ENCODE peak calls at places on chromosomes 16 and 17, in four cellular contexts. Q is IMR-90, J is neuronal stem cell, Y is mesenchymal stem cell. R is an unnamed sample.

GRCh38 chr17:18257268-18257681 is 1.3 kb downstream of the FLII start:
- DNase-seq in Q (no peak), J (no peak), Y (no peak), R (no peak)

GRCh38 chr16:27251561-27252205 is 16.9 kb downstream of the NSMCE1 start:
- DNase-seq in Q (no peak), J (no peak), Y (no peak), R (no peak)

GRCh38 chr16:46482895-46483294 is 138.3 kb downstream of the SHCBP1 start:
- DNase-seq in Q (no peak), J (no peak), Y (no peak), R (no peak)

GRCh38 chr16:46690281-46691178 is 1.1 kb downstream of the ORC6 start:
- DNase-seq in Q (peak), J (no peak), Y (peak), R (no peak)

GRCh38 chr17:795721-796120 is 13.6 kb downstream of the MRM3 start:
- DNase-seq in Q (no peak), J (no peak), Y (no peak), R (no peak)

GRCh38 chr17:33777674-33778073 is 477.4 kb upstream of the CCL2 start:
- DNase-seq in Q (no peak), J (no peak), Y (no peak), R (no peak)

GRCh38 chr17:71110326-71110725 is 941.0 kb downstream of the KCNJ2 start:
- DNase-seq in Q (no peak), J (no peak), Y (peak), R (no peak)

GRCh38 chr16:70746708-70747424 is 54.1 kb downstream of the VAC14 start:
- DNase-seq in Q (peak), J (no peak), Y (peak), R (peak)

DNA sequence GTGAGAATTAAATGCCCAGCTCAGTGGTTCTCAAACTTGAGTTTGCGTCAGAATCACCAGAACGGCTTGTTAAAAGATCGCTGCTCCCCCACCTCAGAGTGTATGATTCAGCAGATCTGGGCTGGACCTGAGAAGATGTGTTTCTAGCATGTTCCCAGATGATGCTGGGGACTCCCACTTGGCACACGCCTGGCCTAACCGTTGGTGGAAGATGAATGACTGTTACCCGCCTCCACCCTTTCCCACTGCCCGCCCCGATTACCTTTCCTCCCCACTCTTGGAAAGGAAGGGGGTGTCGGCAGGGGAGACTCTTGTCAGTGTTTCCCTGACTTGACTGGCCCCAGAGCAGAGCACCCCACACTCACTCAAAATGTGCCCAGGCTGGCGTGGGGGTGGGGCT is 29.2 kb upstream of the ABCC3 start:
- DNase-seq in Q (no peak), J (no peak), Y (no peak), R (no peak)
- H4K91ac ChIP-seq in Q (no peak), J (no peak), Y (no peak), R (no peak)

DNA sequence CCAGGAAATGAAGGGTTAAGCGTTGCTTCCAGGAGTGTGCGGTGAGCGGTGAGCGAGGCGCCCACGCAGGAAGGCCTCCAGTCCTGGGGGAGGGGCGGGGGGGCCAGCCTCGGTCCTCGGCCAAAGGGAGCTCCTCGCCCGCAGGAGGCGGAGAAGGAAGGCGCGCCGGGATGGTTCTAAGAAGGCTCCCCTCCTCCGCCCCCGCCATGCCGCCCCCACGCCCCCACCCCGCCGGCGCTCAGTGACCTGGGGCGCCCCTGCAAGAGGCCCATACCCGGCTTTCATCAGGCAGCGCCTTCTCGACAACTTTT is 2.2 kb downstream of the RBFOX3 start:
- DNase-seq in Q (no peak), J (no peak), Y (no peak), R (no peak)
- H3K23ac ChIP-seq in Q (no peak), J (peak), Y (no peak), R (no peak)

GRCh38 chr17:36741019-36741902 is 139.9 kb downstream of the MRM1 start:
- DNase-seq in Q (no peak), J (no peak), Y (no peak), R (no peak)
- H4K91ac ChIP-seq in Q (no peak), J (peak), Y (no peak), R (no peak)

DNA sequence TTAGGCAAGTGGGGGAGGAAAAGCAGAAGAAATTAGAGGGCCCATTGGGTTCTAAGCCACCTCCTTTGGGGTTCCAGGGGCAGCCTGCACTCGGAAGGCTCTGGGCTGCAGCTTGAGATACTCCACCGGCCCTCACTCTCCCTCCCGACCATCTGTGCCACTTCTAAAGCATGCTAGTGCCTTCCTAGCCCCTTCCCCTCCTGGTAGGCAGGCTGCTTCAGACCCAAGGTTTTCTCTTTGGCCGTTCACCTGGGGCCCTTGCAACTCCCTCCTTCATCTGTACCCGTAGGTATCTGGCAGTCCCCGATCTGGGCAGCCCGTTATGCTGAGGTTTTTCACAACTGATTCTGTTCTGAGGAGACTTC is 98.5 kb downstream of the RAB11FIP4 start:
- DNase-seq in Q (no peak), J (no peak), Y (no peak), R (no peak)
- H3K23ac ChIP-seq in Q (no peak), J (no peak), Y (no peak), R (no peak)

GRCh38 chr17:28598799-28599310 is at the start of gene SPAG5:
- DNase-seq in Q (peak), J (peak), Y (peak), R (peak)
- H4K91ac ChIP-seq in Q (peak), J (no peak), Y (peak), R (peak)

DNA sequence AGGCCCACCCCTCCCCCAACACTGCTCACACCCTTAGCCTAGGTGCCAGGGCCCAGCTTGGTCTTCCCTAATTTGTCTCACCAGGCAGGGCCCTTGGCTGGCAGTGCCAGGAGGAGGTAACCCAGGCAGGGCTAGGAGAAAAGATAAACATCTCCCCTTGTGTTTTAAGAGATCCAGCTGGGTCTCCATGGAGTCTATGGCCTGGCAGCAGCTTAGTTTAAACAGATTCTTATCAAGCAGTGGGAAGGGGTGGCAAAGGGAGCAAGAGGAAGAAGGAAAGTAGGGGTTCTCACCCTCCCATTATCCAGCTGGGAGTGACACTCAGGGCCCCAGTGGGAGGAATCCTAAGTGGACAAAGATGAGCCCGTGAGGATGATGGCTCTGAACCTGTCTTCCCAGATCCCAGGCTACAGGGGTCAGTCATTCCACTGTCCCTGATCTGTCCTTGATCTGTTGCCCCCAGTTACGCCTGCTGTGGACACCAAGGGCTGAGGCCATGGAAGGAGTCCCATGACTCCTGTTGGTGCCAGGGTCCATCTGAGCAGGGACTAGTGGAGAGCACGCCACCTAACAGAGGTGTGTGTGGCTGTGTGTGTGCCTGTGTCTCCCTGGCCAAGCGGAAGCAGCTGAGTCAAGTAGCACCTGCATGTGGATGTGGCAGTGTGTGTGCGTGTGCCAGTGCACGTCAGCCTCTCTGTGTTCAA is 47.4 kb upstream of the MEIOC start:
- DNase-seq in Q (no peak), J (no peak), Y (no peak), R (peak)
- H3K23ac ChIP-seq in Q (peak), J (no peak), Y (no peak), R (peak)

GRCh38 chr16:68399456-68399855 is 48.9 kb downstream of the SMPD3 start:
- DNase-seq in Q (peak), J (no peak), Y (no peak), R (no peak)
- H4K91ac ChIP-seq in Q (no peak), J (no peak), Y (no peak), R (no peak)

DNA sequence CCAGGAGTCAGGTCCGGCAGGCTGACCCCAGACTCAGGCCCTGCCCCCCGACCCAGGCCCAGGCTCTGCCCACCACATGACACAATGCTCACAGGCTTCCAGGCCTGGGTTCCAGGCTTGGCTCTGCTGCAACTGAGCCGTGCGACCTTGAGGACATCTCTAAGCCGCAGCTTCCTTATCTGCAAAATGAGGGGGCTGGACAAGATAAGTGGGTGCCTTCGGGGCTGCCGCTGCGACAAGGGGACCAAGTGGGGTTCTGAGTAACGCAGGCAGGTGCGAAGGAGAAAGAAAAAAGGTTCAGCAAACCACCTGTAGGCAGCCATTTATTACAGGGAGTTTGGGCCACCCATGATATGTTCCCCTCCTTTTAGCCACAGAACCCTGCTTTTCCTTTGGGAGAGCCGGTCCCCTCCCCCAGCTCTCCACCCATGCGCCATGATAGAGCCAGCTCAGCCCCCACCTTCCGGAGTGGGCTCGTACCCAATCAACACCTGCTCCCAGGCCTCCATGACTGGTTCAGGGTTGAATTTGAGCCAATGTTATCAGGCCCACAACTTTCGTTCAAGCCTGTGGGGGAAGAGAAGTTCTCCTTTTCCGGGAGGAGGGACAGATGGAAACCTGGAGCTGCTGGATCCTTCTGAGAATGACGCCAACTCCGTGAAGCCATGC is 38.2 kb downstream of the RTN4RL1 start:
- DNase-seq in Q (no peak), J (no peak), Y (no peak), R (no peak)
- H3K23ac ChIP-seq in Q (no peak), J (no peak), Y (no peak), R (no peak)

R was measured in trophoblast cell.